ENCODE peak calls at places on chromosomes 12 and 14, in five cellular contexts. O is lower lobe of right lung; S is activated CD4-positive, alpha-beta T cell treated with anti-CD3 and anti-CD28 coated beads, Interleukin-2, amount 10 ng/mL, durations not matched to agents 24 days and 14 days; U is stimulated activated CD4-positive, alpha-beta T cell treated with anti-CD3 and anti-CD28 coated beads, TNF-alpha, amount 100 ng/mL, for 48 hours; A is GM23338. V is an unnamed sample.

GRCh38 chr14:101033006-101033405 is 129.5 kb upstream of the RTL1 start:
- DNase-seq in O (no peak), S (no peak), U (no peak), A (no peak), V (no peak)

GRCh38 chr12:117994551-117995438 is 21.7 kb upstream of the RFC5 start:
- DNase-seq in O (no peak), S (no peak), U (no peak), A (no peak), V (no peak)

GRCh38 chr12:107287436-107288413 is 194.4 kb upstream of the CRY1 start:
- DNase-seq in O (no peak), S (peak), U (no peak), A (no peak), V (no peak)

GRCh38 chr12:85468356-85469157 is 188.5 kb downstream of the ALX1 start:
- DNase-seq in O (peak), S (peak), U (peak), A (peak), V (no peak)

GRCh38 chr12:79514730-79515525 is 175.8 kb downstream of the PAWR start:
- DNase-seq in O (no peak), S (no peak), U (no peak), A (no peak), V (no peak)

GRCh38 chr12:39743655-39744054 is 124.1 kb upstream of the ABCD2 start:
- DNase-seq in O (no peak), S (no peak), U (no peak), A (no peak), V (no peak)

GRCh38 chr12:81758421-81759214 is 532 bp downstream of the PPFIA2 start:
- DNase-seq in O (no peak), S (peak), U (no peak), A (peak), V (peak)

GRCh38 chr14:61257469-61258057 is 23.6 kb downstream of the TMEM30B start:
- DNase-seq in O (no peak), S (no peak), U (no peak), A (no peak), V (no peak)

GRCh38 chr14:102774391-102775153 is 2.7 kb upstream of the TRAF3 start:
- DNase-seq in O (no peak), S (peak), U (no peak), A (peak), V (peak)

GRCh38 chr14:93954900-93955891 is 21.2 kb downstream of the ASB2 start:
- DNase-seq in O (peak), S (peak), U (no peak), A (no peak), V (peak)

GRCh38 chr14:101925152-101925551 is 39.2 kb upstream of the DYNC1H1 start:
- DNase-seq in O (no peak), S (no peak), U (no peak), A (no peak), V (no peak)

GRCh38 chr12:4268549-4269181 is 4.9 kb upstream of the CCND2 start:
- DNase-seq in O (no peak), S (peak), U (no peak), A (no peak), V (peak)

GRCh38 chr12:120155072-120155471 is 38.5 kb upstream of the RAB35 start:
- DNase-seq in O (no peak), S (no peak), U (no peak), A (no peak), V (no peak)

GRCh38 chr14:104405566-104406226 is 173.9 kb upstream of the C14orf180 start:
- DNase-seq in O (no peak), S (no peak), U (no peak), A (no peak), V (no peak)

GRCh38 chr14:20436363-20436755 is 393 bp upstream of the KLHL33 start:
- DNase-seq in O (no peak), S (no peak), U (no peak), A (no peak), V (no peak)

GRCh38 chr14:28412076-28412475 is 354.5 kb upstream of the FOXG1 start:
- DNase-seq in O (no peak), S (no peak), U (no peak), A (no peak), V (no peak)

V was measured in mucosa of descending colon.